ENCODE peak calls at places on chromosome 17, in six cellular contexts. L is hypothalamus; Z is H9; C is germinal center; T is NCI-H1092; Q is central memory CD4-positive, alpha-beta T cell. F is an unnamed sample.
A peak's percentile ranks its signal among the peaks of the same experiment; 100 is the strongest.

GRCh38 chr17:35146214-35146833 is 1.3 kb upstream of the UNC45B start:
- DNase-seq in Q (no peak), C (no peak), T (no peak), L (no peak), Z (no peak), F (no peak)

GRCh38 chr17:46002311-46002972 is 3.4 kb downstream of the STH start:
- DNase-seq in Z (peak; percentile 86), Q (peak; percentile 62), C (peak; percentile 76), L (no peak), T (peak; percentile 38), F (peak; percentile 67)

GRCh38 chr17:50266384-50267073 is 7.7 kb upstream of the TMEM92 start:
- DNase-seq in Z (peak; percentile 40), Q (no peak), L (no peak), T (peak; percentile 66), C (no peak), F (peak; percentile 87)

GRCh38 chr17:28811594-28812135 is 30.9 kb downstream of the FAM222B start:
- DNase-seq in L (no peak), C (no peak), Z (no peak), Q (no peak), T (no peak), F (no peak)

GRCh38 chr17:18037482-18037881 is 1.5 kb downstream of the ATPAF2 start:
- DNase-seq in L (no peak), Z (no peak), Q (no peak), T (no peak), C (peak; percentile 49), F (no peak)

GRCh38 chr17:80774643-80775281 is 216.9 kb upstream of the CHMP6 start:
- DNase-seq in Q (no peak), C (no peak), L (no peak), T (peak; percentile 38), Z (peak; percentile 27), F (no peak)

GRCh38 chr17:81665205-81666091 is 957 bp downstream of the OXLD1 start:
- DNase-seq in Q (peak; percentile 28), T (no peak), Z (peak; percentile 35), C (no peak), L (no peak), F (peak; percentile 42)

GRCh38 chr17:76493505-76494167 is 7.6 kb downstream of the RHBDF2 start:
- DNase-seq in L (no peak), T (no peak), Q (peak; percentile 32), Z (no peak), C (peak; percentile 32), F (no peak)

GRCh38 chr17:49365667-49366066 is 3.6 kb upstream of the ZNF652 start:
- DNase-seq in T (peak; percentile 10), C (peak; percentile 21), L (no peak), Z (peak; percentile 76), Q (peak; percentile 33), F (no peak)

GRCh38 chr17:10162034-10162433 is 36.4 kb downstream of the GAS7 start:
- DNase-seq in C (no peak), Q (no peak), T (no peak), L (no peak), Z (no peak), F (no peak)

GRCh38 chr17:5672815-5673430 is 88.6 kb upstream of the NLRP1 start:
- DNase-seq in T (no peak), C (no peak), Z (no peak), Q (no peak), L (no peak), F (no peak)

GRCh38 chr17:81379523-81379942 is 15.7 kb upstream of the BAHCC1 start:
- DNase-seq in Z (no peak), L (no peak), C (no peak), Q (no peak), T (no peak), F (peak; percentile 42)

GRCh38 chr17:42362245-42362961 is 25.8 kb downstream of the STAT3 start:
- DNase-seq in T (peak; percentile 5), Q (no peak), L (no peak), C (no peak), Z (no peak), F (no peak)

GRCh38 chr17:74677558-74678466 is 34.9 kb downstream of the CD300LF start:
- DNase-seq in L (no peak), T (no peak), C (no peak), Z (peak; percentile 67), Q (no peak), F (no peak)

GRCh38 chr17:66975614-66976378 is 11.3 kb downstream of the CACNG4 start:
- DNase-seq in T (no peak), Q (no peak), Z (peak; percentile 80), C (peak; percentile 28), L (no peak), F (no peak)

GRCh38 chr17:37413875-37414519 is 7.3 kb downstream of the TADA2A start:
- DNase-seq in Q (no peak), Z (no peak), C (no peak), L (no peak), T (no peak), F (no peak)

GRCh38 chr17:38454528-38454927 is 26.3 kb downstream of the ARHGAP23 start:
- DNase-seq in Q (no peak), T (no peak), Z (no peak), L (peak; percentile 25), C (no peak), F (peak; percentile 96)

GRCh38 chr17:49741009-49741691 is 22.8 kb downstream of the FAM117A start:
- DNase-seq in Q (no peak), C (no peak), T (no peak), L (no peak), Z (no peak), F (no peak)